ENCODE peak calls at places on chromosome 14, in ten cellular contexts. U, J, A, H, Q, E, L, S, I and B are unnamed samples.

GRCh38 chr14:23237772-23238594 is at the start of gene RNF212B:
- DNase-seq in A (peak), L (peak), E (peak), I (peak), H (peak), U (peak), J (peak), Q (peak), S (peak), B (peak)

GRCh38 chr14:26925876-26926584 is 328.2 kb upstream of the NOVA1 start:
- DNase-seq in U (no peak), J (peak), E (no peak), Q (peak), H (no peak), I (peak), L (no peak), S (no peak), A (no peak), B (no peak)

GRCh38 chr14:99971087-99971928 is 93.9 kb upstream of the EVL start:
- DNase-seq in S (peak), J (peak), A (peak), E (peak), I (peak), L (peak), H (peak), Q (peak), U (peak), B (no peak)

GRCh38 chr14:74611672-74612345 is at the start of gene LTBP2:
- DNase-seq in L (peak), U (no peak), J (no peak), A (no peak), I (peak), E (no peak), H (no peak), S (no peak), Q (peak), B (no peak)

GRCh38 chr14:26128931-26129674 is 468.7 kb downstream of the NOVA1 start:
- DNase-seq in E (peak), A (no peak), S (no peak), L (no peak), J (peak), I (no peak), Q (no peak), H (no peak), U (no peak), B (no peak)

GRCh38 chr14:69291891-69292586 is 32.1 kb downstream of the GALNT16 start:
- DNase-seq in J (no peak), S (no peak), Q (peak), A (no peak), L (no peak), U (peak), E (no peak), I (no peak), H (no peak), B (no peak)

GRCh38 chr14:68495101-68495637 is 297.7 kb downstream of the ZFP36L1 start:
- DNase-seq in J (no peak), L (no peak), E (no peak), Q (no peak), U (no peak), I (no peak), A (peak), S (no peak), H (no peak), B (no peak)

GRCh38 chr14:55807059-55807499 is 227.1 kb downstream of the KTN1 start:
- DNase-seq in E (no peak), J (peak), H (peak), L (no peak), S (peak), I (no peak), U (no peak), Q (no peak), A (peak), B (peak)

GRCh38 chr14:103838117-103838516 is 9.3 kb downstream of the PPP1R13B start:
- DNase-seq in A (no peak), H (no peak), U (no peak), J (no peak), S (no peak), L (no peak), Q (no peak), E (no peak), I (no peak), B (no peak)

GRCh38 chr14:94031161-94031875 is 5.2 kb downstream of the OTUB2 start:
- DNase-seq in E (no peak), I (no peak), Q (no peak), L (no peak), A (no peak), U (no peak), J (no peak), S (no peak), H (no peak), B (no peak)

GRCh38 chr14:92459479-92460421 is 53.8 kb upstream of the RIN3 start:
- DNase-seq in S (no peak), J (peak), A (no peak), H (no peak), I (peak), U (peak), L (no peak), Q (peak), E (no peak), B (no peak)

GRCh38 chr14:91286530-91286937 is 42.0 kb upstream of the GPR68 start:
- DNase-seq in I (no peak), Q (peak), J (peak), A (peak), U (no peak), H (peak), E (peak), S (peak), L (peak), B (peak)

GRCh38 chr14:34229140-34229539 is 232.9 kb downstream of the SPTSSA start:
- DNase-seq in H (no peak), U (no peak), J (no peak), E (no peak), S (no peak), Q (no peak), I (peak), A (no peak), L (no peak), B (no peak)

GRCh38 chr14:104287301-104288009 is 149.1 kb downstream of the KIF26A start:
- DNase-seq in S (no peak), A (no peak), J (no peak), E (no peak), I (peak), H (no peak), L (no peak), U (no peak), Q (peak), B (no peak)

GRCh38 chr14:69928111-69928523 is 48.9 kb downstream of the SMOC1 start:
- DNase-seq in H (no peak), J (no peak), L (no peak), S (no peak), A (no peak), I (no peak), U (no peak), E (peak), Q (no peak), B (no peak)

GRCh38 chr14:34722723-34723545 is 8.5 kb upstream of the CFL2 start:
- DNase-seq in S (no peak), J (peak), Q (peak), A (no peak), L (peak), H (no peak), E (peak), U (no peak), I (no peak), B (peak)

GRCh38 chr14:93086441-93087055 is 29.2 kb downstream of the ITPK1 start:
- DNase-seq in L (no peak), E (no peak), A (no peak), U (no peak), Q (no peak), J (no peak), I (peak), S (no peak), H (no peak), B (no peak)

GRCh38 chr14:21136024-21136423 is 19.8 kb downstream of the OR5AU1 start:
- DNase-seq in A (no peak), S (no peak), I (no peak), J (peak), U (no peak), L (peak), Q (no peak), E (peak), H (no peak), B (peak)

GRCh38 chr14:67491741-67492504 is 3.4 kb upstream of the TMEM229B start:
- DNase-seq in Q (peak), J (no peak), L (peak), E (no peak), U (no peak), A (no peak), S (no peak), H (no peak), I (no peak), B (no peak)